ENCODE peak calls at places on chromosome 11, in seven cellular contexts. One of them, this sample, is unnamed.

GRCh38 chr11:11976476-11977187 is 31.8 kb downstream of the DKK3 start:
- DNase-seq in psoas muscle: no peak
- DNase-seq in ovary: no peak
- DNase-seq in sigmoid colon: no peak
- DNase-seq in KBM-7: no peak
- DNase-seq in activated T-cell treated with anti-CD3 and anti-CD28 coated beads, Interleukin-2, amount 50 U/mL, for 24 hours: no peak
- DNase-seq in effector memory CD8-positive, alpha-beta T cell: no peak
- DNase-seq in this sample: no peak

GRCh38 chr11:123702137-123702536 is 39.3 kb downstream of the ZNF202 start:
- DNase-seq in psoas muscle: no peak
- DNase-seq in ovary: no peak
- DNase-seq in sigmoid colon: no peak
- DNase-seq in KBM-7: peak
- DNase-seq in activated T-cell treated with anti-CD3 and anti-CD28 coated beads, Interleukin-2, amount 50 U/mL, for 24 hours: no peak
- DNase-seq in effector memory CD8-positive, alpha-beta T cell: no peak
- DNase-seq in this sample: peak

GRCh38 chr11:69205125-69205928 is 49.6 kb downstream of the SMIM38 start:
- DNase-seq in psoas muscle: no peak
- DNase-seq in ovary: no peak
- DNase-seq in sigmoid colon: no peak
- DNase-seq in KBM-7: no peak
- DNase-seq in activated T-cell treated with anti-CD3 and anti-CD28 coated beads, Interleukin-2, amount 50 U/mL, for 24 hours: peak
- DNase-seq in effector memory CD8-positive, alpha-beta T cell: no peak
- DNase-seq in this sample: no peak

GRCh38 chr11:108697872-108698473 is 33.1 kb downstream of the DDX10 start:
- DNase-seq in psoas muscle: peak
- DNase-seq in ovary: peak
- DNase-seq in sigmoid colon: no peak
- DNase-seq in KBM-7: peak
- DNase-seq in activated T-cell treated with anti-CD3 and anti-CD28 coated beads, Interleukin-2, amount 50 U/mL, for 24 hours: no peak
- DNase-seq in effector memory CD8-positive, alpha-beta T cell: peak
- DNase-seq in this sample: peak

GRCh38 chr11:8018742-8019631 is 31.9 kb downstream of the EIF3F start:
- DNase-seq in psoas muscle: peak
- DNase-seq in ovary: peak
- DNase-seq in sigmoid colon: peak
- DNase-seq in KBM-7: peak
- DNase-seq in activated T-cell treated with anti-CD3 and anti-CD28 coated beads, Interleukin-2, amount 50 U/mL, for 24 hours: peak
- DNase-seq in effector memory CD8-positive, alpha-beta T cell: peak
- DNase-seq in this sample: peak

GRCh38 chr11:129412501-129412900 is 36.9 kb downstream of the BARX2 start:
- DNase-seq in psoas muscle: no peak
- DNase-seq in ovary: no peak
- DNase-seq in sigmoid colon: no peak
- DNase-seq in KBM-7: no peak
- DNase-seq in activated T-cell treated with anti-CD3 and anti-CD28 coated beads, Interleukin-2, amount 50 U/mL, for 24 hours: no peak
- DNase-seq in effector memory CD8-positive, alpha-beta T cell: no peak
- DNase-seq in this sample: no peak

GRCh38 chr11:114195981-114196731 is 100.0 kb upstream of the NNMT start:
- DNase-seq in psoas muscle: no peak
- DNase-seq in ovary: no peak
- DNase-seq in sigmoid colon: no peak
- DNase-seq in KBM-7: peak
- DNase-seq in activated T-cell treated with anti-CD3 and anti-CD28 coated beads, Interleukin-2, amount 50 U/mL, for 24 hours: no peak
- DNase-seq in effector memory CD8-positive, alpha-beta T cell: no peak
- DNase-seq in this sample: no peak

GRCh38 chr11:60785806-60786361 is 751 bp downstream of the MS4A10 start:
- DNase-seq in psoas muscle: no peak
- DNase-seq in ovary: no peak
- DNase-seq in sigmoid colon: peak
- DNase-seq in KBM-7: no peak
- DNase-seq in activated T-cell treated with anti-CD3 and anti-CD28 coated beads, Interleukin-2, amount 50 U/mL, for 24 hours: no peak
- DNase-seq in effector memory CD8-positive, alpha-beta T cell: no peak
- DNase-seq in this sample: no peak

GRCh38 chr11:128784059-128784804 is 82.9 kb downstream of the KCNJ1 start:
- DNase-seq in psoas muscle: no peak
- DNase-seq in ovary: no peak
- DNase-seq in sigmoid colon: no peak
- DNase-seq in KBM-7: no peak
- DNase-seq in activated T-cell treated with anti-CD3 and anti-CD28 coated beads, Interleukin-2, amount 50 U/mL, for 24 hours: no peak
- DNase-seq in effector memory CD8-positive, alpha-beta T cell: no peak
- DNase-seq in this sample: no peak

GRCh38 chr11:126607374-126607773 is 251.9 kb downstream of the ST3GAL4 start:
- DNase-seq in psoas muscle: peak
- DNase-seq in ovary: no peak
- DNase-seq in sigmoid colon: no peak
- DNase-seq in KBM-7: peak
- DNase-seq in activated T-cell treated with anti-CD3 and anti-CD28 coated beads, Interleukin-2, amount 50 U/mL, for 24 hours: no peak
- DNase-seq in effector memory CD8-positive, alpha-beta T cell: no peak
- DNase-seq in this sample: no peak

GRCh38 chr11:47659273-47659672 is 16.9 kb upstream of the MTCH2 start:
- DNase-seq in psoas muscle: no peak
- DNase-seq in ovary: no peak
- DNase-seq in sigmoid colon: no peak
- DNase-seq in KBM-7: no peak
- DNase-seq in activated T-cell treated with anti-CD3 and anti-CD28 coated beads, Interleukin-2, amount 50 U/mL, for 24 hours: no peak
- DNase-seq in effector memory CD8-positive, alpha-beta T cell: no peak
- DNase-seq in this sample: no peak